ENCODE peak calls at places on chromosome 9, in four cellular contexts. T is HepG2, Z is K562, P is GM12878. X is an unnamed sample.

GRCh38 chr9:85502815-85503643 is 238.7 kb downstream of the AGTPBP1 start:
- DNase-seq in T (no peak), Z (no peak), P (no peak), X (no peak)

GRCh38 chr9:136488247-136489214 is 5.7 kb upstream of the SEC16A start:
- DNase-seq in T (no peak), Z (peak; percentile 59), P (no peak), X (peak; percentile 63)

GRCh38 chr9:95724253-95724991 is 151.1 kb upstream of the ERCC6L2 start:
- DNase-seq in T (peak; percentile 93), Z (no peak), P (peak; percentile 83), X (no peak)

GRCh38 chr9:106526805-106527204 is 336.2 kb upstream of the ZNF462 start:
- DNase-seq in T (no peak), Z (no peak), P (no peak), X (no peak)

GRCh38 chr9:119224431-119224830 is 144.8 kb downstream of the BRINP1 start:
- DNase-seq in T (no peak), Z (no peak), P (no peak), X (no peak)

GRCh38 chr9:136532799-136533774 is 12.8 kb downstream of the NOTCH1 start:
- DNase-seq in T (no peak), Z (no peak), P (no peak), X (no peak)

GRCh38 chr9:19493174-19493811 is 84.5 kb downstream of the ACER2 start:
- DNase-seq in T (peak; percentile 15), Z (peak; percentile 38), P (peak; percentile 11), X (peak; percentile 78)

GRCh38 chr9:27353405-27354229 is 56.7 kb upstream of the EQTN start:
- DNase-seq in T (no peak), Z (no peak), P (peak; percentile 46), X (no peak)

GRCh38 chr9:78831726-78832125 is 534.8 kb downstream of the PSAT1 start:
- DNase-seq in T (no peak), Z (no peak), P (no peak), X (no peak)

GRCh38 chr9:90948156-90948555 is 146.5 kb downstream of the SYK start:
- DNase-seq in T (no peak), Z (no peak), P (no peak), X (no peak)

GRCh38 chr9:6243746-6244145 is 28.1 kb downstream of the IL33 start:
- DNase-seq in T (no peak), Z (no peak), P (peak; percentile 48), X (no peak)

GRCh38 chr9:109314011-109314531 is 6.8 kb downstream of the EPB41L4B start:
- DNase-seq in T (peak; percentile 68), Z (no peak), P (no peak), X (no peak)

GRCh38 chr9:131733601-131734061 is 6.2 kb downstream of the RAPGEF1 start:
- DNase-seq in T (no peak), Z (peak; percentile 59), P (no peak), X (no peak)

GRCh38 chr9:112366591-112366990 is 13.3 kb upstream of the HSDL2 start:
- DNase-seq in T (peak; percentile 39), Z (no peak), P (no peak), X (no peak)

GRCh38 chr9:121651295-121652036 is at the start of gene DAB2IP:
- DNase-seq in T (no peak), Z (no peak), P (no peak), X (peak; percentile 79)

GRCh38 chr9:13351768-13352386 is 72.4 kb upstream of the MPDZ start:
- DNase-seq in T (peak; percentile 23), Z (peak; percentile 12), P (no peak), X (peak; percentile 10)

GRCh38 chr9:69121155-69122085 is 52.7 kb upstream of the TJP2 start:
- DNase-seq in T (peak; percentile 72), Z (no peak), P (no peak), X (peak; percentile 39)

GRCh38 chr9:98401140-98402025 is 145.9 kb upstream of the TBC1D2 start:
- DNase-seq in T (no peak), Z (no peak), P (no peak), X (no peak)

GRCh38 chr9:77954018-77954417 is 77.6 kb downstream of the GNAQ start:
- DNase-seq in T (no peak), Z (no peak), P (no peak), X (no peak)

GRCh38 chr9:113973963-113974413 is 97.9 kb downstream of the ZNF618 start:
- DNase-seq in T (no peak), Z (no peak), P (no peak), X (no peak)

GRCh38 chr9:112705773-112706427 is 12.0 kb downstream of the INIP start:
- DNase-seq in T (peak; percentile 40), Z (no peak), P (no peak), X (peak; percentile 44)

GRCh38 chr9:135029871-135030710 is 57.4 kb upstream of the OLFM1 start:
- DNase-seq in T (no peak), Z (no peak), P (no peak), X (no peak)

GRCh38 chr9:125548141-125548540 is 158.9 kb downstream of the MAPKAP1 start:
- DNase-seq in T (peak; percentile 79), Z (no peak), P (no peak), X (no peak)

GRCh38 chr9:136439550-136440408 is at the start of gene INPP5E:
- DNase-seq in T (peak; percentile 16), Z (peak; percentile 93), P (no peak), X (peak; percentile 95)

GRCh38 chr9:127344373-127344995 is 52.5 kb upstream of the SLC2A8 start:
- DNase-seq in T (no peak), Z (no peak), P (no peak), X (no peak)

GRCh38 chr9:16571127-16571848 is 299.2 kb downstream of the BNC2 start:
- DNase-seq in T (no peak), Z (no peak), P (no peak), X (no peak)

DNA sequence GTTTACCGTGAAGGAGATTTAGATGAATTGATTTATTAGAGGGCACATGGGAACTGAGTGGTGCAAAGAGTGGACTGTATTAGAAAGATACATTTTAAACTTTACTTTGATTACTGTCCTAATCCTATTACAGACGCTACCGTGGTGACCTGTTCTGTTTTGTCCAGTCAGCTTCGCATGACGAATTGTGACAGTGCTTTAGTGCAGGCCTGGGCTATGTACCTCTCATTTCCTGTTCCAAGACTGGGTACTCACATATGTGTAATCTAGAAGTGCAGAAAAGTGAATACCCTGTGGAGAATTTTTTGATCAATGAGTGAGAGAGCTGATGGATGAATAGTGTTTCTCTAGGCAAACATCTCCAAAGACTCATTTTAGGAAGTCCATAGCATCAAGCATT is 385.9 kb downstream of the ANXA1 start:
- DNase-seq in T (no peak), Z (no peak), P (no peak), X (no peak)
- TF ChIP-seq BHLHE40 in T (no peak), Z (no peak), P (no peak), X (no peak)

GRCh38 chr9:26176628-26177027 is 498.4 kb upstream of the TUSC1 start:
- DNase-seq in T (no peak), Z (no peak), P (no peak), X (no peak)
- TF ChIP-seq FOXK2 in T (no peak), Z (no peak), P (no peak), X (no peak)

GRCh38 chr9:128917151-128917849 is 3.5 kb upstream of the PHYHD1 start:
- DNase-seq in T (peak; percentile 61), Z (no peak), P (no peak), X (no peak)
- TF ChIP-seq TARDBP in T (no peak), Z (no peak), P (no peak), X (no peak)

DNA sequence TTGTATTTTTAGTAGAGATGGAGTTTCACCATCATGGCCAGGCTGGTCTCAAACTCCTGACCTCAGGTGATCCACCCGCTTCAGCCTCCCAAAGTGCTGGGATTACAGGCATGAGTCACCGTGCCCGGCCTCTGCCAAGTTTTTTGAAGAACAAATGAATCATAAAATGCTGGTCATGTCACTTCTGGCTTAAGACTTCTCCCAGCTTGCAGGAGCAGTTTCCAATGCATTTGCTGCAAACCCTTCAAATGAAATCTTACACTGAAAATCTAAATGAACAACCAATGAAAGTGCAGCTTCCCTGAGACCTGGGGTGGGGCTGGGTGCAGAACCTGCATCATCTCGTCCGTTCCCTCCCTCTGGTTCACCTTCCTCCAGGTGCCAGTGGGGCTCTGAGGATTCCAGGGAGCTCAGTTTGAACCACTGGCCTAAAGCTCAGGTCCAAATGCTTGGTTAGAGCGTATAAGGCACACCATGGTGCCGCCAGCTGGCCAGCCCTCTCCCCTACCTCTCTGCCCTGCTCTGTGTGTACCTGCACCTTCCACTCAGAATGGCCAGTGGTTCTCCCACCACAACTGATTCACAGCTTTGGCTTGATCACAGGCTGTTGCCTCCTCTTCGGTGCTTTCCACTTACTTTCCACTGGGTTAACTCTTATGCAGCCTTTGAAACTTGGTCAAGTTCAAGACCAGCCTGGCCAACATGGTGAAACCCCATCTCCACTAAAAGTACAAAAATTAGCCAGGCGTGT is 39.7 kb upstream of the FUBP3 start:
- DNase-seq in T (no peak), Z (no peak), P (no peak), X (no peak)
- TF ChIP-seq BHLHE40 in T (no peak), Z (no peak), P (no peak), X (no peak)

GRCh38 chr9:74577956-74578355 is 80.8 kb downstream of the RORB start:
- DNase-seq in T (peak; percentile 9), Z (no peak), P (no peak), X (no peak)

GRCh38 chr9:74570879-74571512 is 73.9 kb downstream of the RORB start:
- DNase-seq in T (peak; percentile 15), Z (peak; percentile 12), P (no peak), X (peak; percentile 31)

GRCh38 chr9:74573792-74574191 is 76.7 kb downstream of the RORB start:
- DNase-seq in T (no peak), Z (peak; percentile 8), P (no peak), X (peak; percentile 19)
- TF ChIP-seq FOXK2 in T (no peak), Z (no peak), P (no peak), X (no peak)

GRCh38 chr9:22146604-22147003 is 137.5 kb upstream of the CDKN2B start:
- DNase-seq in T (no peak), Z (no peak), P (no peak), X (no peak)

GRCh38 chr9:22148876-22149637 is 140.0 kb upstream of the CDKN2B start:
- DNase-seq in T (no peak), Z (no peak), P (no peak), X (no peak)

GRCh38 chr9:22144226-22144625 is 135.1 kb upstream of the CDKN2B start:
- DNase-seq in T (no peak), Z (no peak), P (no peak), X (no peak)

GRCh38 chr9:22143799-22144198 is 134.7 kb upstream of the CDKN2B start:
- DNase-seq in T (no peak), Z (no peak), P (no peak), X (no peak)

DNA sequence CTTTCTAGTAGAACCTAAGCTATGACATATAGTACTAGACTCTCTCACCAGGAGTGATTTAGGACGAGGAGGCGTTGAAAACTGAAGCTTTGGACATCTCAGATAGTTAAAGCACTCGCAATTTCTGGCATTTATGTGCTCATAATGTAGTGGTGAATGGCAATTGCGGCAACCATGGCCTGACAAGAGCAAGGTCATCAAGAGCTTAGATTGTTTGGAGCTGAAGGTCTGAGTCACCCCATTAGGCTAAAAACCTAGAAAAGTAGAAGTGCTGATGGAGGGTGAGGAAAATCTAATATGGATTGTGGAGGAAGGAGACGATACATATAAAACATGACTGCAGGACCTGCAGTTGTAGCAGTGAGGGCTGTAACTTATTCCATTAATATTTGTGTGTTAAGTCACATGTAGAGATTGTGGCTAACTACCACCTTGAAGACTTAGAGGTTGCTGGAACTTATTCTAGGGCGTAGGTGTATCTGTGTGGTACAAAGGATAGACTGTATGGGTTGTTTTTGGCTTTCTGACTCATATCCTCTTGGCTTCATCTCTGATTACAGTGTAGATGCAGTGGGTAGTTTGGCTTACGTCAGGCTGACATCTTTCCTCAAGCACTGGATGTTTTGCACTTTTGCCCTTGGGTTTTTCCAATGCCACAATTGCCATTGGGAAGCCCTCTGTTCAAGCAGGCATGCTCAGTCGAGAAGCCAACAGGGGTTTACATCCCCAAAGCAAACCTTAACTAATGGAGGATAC is 138.9 kb upstream of the CDKN2B start:
- DNase-seq in T (peak; percentile 55), Z (no peak), P (no peak), X (no peak)
- TF ChIP-seq TARDBP in T (no peak), Z (no peak), P (no peak), X (no peak)

GRCh38 chr9:82560457-82560904 is 502.5 kb downstream of the RASEF start:
- DNase-seq in T (peak; percentile 97), Z (no peak), P (no peak), X (no peak)
- TF ChIP-seq BHLHE40 in T (peak; percentile 18), Z (no peak), P (no peak), X (no peak)

X was measured in HEK293T.